ENCODE peak calls at places on chromosomes 3 and 15, in nine cellular contexts. O is endothelial cell; M is Calu3; W is activated CD8-positive, alpha-beta memory T cell treated with anti-CD3 and anti-CD28 coated beads for 48 hours; K is A673; T is neuronal stem cell; B is HT1080; V is stimulated activated CD4-positive, alpha-beta T cell treated with anti-CD3 and anti-CD28 coated beads, TNF-alpha, amount 100 ng/mL, for 48 hours; L is left cardiac atrium. A is an unnamed sample.

GRCh38 chr15:68375716-68376220 is 56.2 kb downstream of the ITGA11 start:
- DNase-seq in O (no peak), M (no peak), W (no peak), K (no peak), T (no peak), B (no peak), V (no peak), L (no peak), A (no peak)

GRCh38 chr3:76826915-76827314 is 213.0 kb upstream of the ROBO2 start:
- DNase-seq in O (no peak), M (no peak), W (no peak), K (peak), T (no peak), B (no peak), V (no peak), L (no peak), A (peak)

GRCh38 chr3:48470286-48470685 is 23.7 kb downstream of the ATRIP start:
- DNase-seq in O (no peak), M (no peak), W (no peak), K (no peak), T (no peak), B (no peak), V (no peak), L (no peak), A (no peak)

GRCh38 chr15:40936709-40937666 is 7.8 kb downstream of the DLL4 start:
- DNase-seq in O (no peak), M (no peak), W (no peak), K (peak), T (no peak), B (no peak), V (no peak), L (no peak), A (peak)

GRCh38 chr3:98188553-98188952 is 22.1 kb downstream of the OR5H15 start:
- DNase-seq in O (no peak), M (no peak), W (no peak), K (peak), T (no peak), B (peak), V (no peak), L (no peak), A (no peak)

GRCh38 chr15:90665288-90666134 is 51.6 kb upstream of the BLM start:
- DNase-seq in O (peak), M (peak), W (peak), K (peak), T (no peak), B (no peak), V (no peak), L (peak), A (peak)

GRCh38 chr3:135905058-135905724 is 60.3 kb upstream of the PPP2R3A start:
- DNase-seq in O (no peak), M (peak), W (no peak), K (peak), T (no peak), B (peak), V (no peak), L (no peak), A (no peak)

GRCh38 chr3:73512095-73512494 is 112.6 kb downstream of the PDZRN3 start:
- DNase-seq in O (no peak), M (no peak), W (no peak), K (no peak), T (no peak), B (no peak), V (no peak), L (no peak), A (no peak)

GRCh38 chr3:193906849-193907410 is 229.0 kb upstream of the HES1 start:
- DNase-seq in O (no peak), M (no peak), W (no peak), K (no peak), T (no peak), B (no peak), V (no peak), L (no peak), A (no peak)

GRCh38 chr15:38873151-38873550 is 308.5 kb upstream of the RASGRP1 start:
- DNase-seq in O (no peak), M (no peak), W (no peak), K (no peak), T (no peak), B (no peak), V (no peak), L (no peak), A (peak)

A was measured in NCI-H69.